ENCODE peak calls at places on chromosomes 6 and 20, in five cellular contexts. E is activated CD8-positive, alpha-beta memory T cell treated with anti-CD3 and anti-CD28 coated beads for 4 hours; S is heart right ventricle; V is CD14-positive monocyte; R is posterior vena cava. N is an unnamed sample.

GRCh38 chr6:149752600-149752999 is 3.1 kb downstream of the PCMT1 start:
- DNase-seq in E (no peak), S (no peak), V (no peak), R (no peak), N (no peak)

GRCh38 chr6:162151050-162151658 is 576.4 kb downstream of the PRKN start:
- DNase-seq in E (no peak), S (no peak), V (no peak), R (no peak), N (no peak)

GRCh38 chr20:62212309-62212708 is 7.8 kb downstream of the HRH3 start:
- DNase-seq in E (no peak), S (no peak), V (no peak), R (no peak), N (peak)

GRCh38 chr6:159966981-159967380 is 1.9 kb upstream of the IGF2R start:
- DNase-seq in E (no peak), S (no peak), V (no peak), R (no peak), N (no peak)

GRCh38 chr20:43844778-43845614 is 69.7 kb upstream of the TOX2 start:
- DNase-seq in E (no peak), S (no peak), V (no peak), R (no peak), N (no peak)

GRCh38 chr6:165987483-165988305 is 180.0 kb downstream of the TBXT start:
- DNase-seq in E (no peak), S (peak), V (no peak), R (peak), N (peak)

GRCh38 chr20:62359491-62360121 is 7.5 kb downstream of the LAMA5 start:
- DNase-seq in E (no peak), S (peak), V (no peak), R (no peak), N (peak)

GRCh38 chr6:31139599-31139998 is 733 bp upstream of the PSORS1C2 start:
- DNase-seq in E (no peak), S (no peak), V (no peak), R (no peak), N (no peak)

GRCh38 chr6:20415304-20416062 is 13.8 kb downstream of the E2F3 start:
- DNase-seq in E (no peak), S (no peak), V (no peak), R (no peak), N (no peak)

GRCh38 chr6:108557494-108558371 is 3.0 kb upstream of the FOXO3 start:
- DNase-seq in E (peak), S (peak), V (peak), R (peak), N (no peak)

GRCh38 chr6:41785689-41786450 is 1.6 kb upstream of the TOMM6 start:
- DNase-seq in E (no peak), S (no peak), V (no peak), R (no peak), N (peak)

GRCh38 chr6:138250513-138251247 is 32.4 kb upstream of the PBOV1 start:
- DNase-seq in E (no peak), S (peak), V (no peak), R (no peak), N (no peak)

GRCh38 chr6:35014786-35015185 is 125.7 kb downstream of the ANKS1A start:
- DNase-seq in E (no peak), S (no peak), V (no peak), R (no peak), N (no peak)

GRCh38 chr6:105835373-105835772 is 250.8 kb upstream of the PRDM1 start:
- DNase-seq in E (peak), S (no peak), V (no peak), R (no peak), N (no peak)

GRCh38 chr6:4812068-4812467 is 35.9 kb downstream of the CDYL start:
- DNase-seq in E (no peak), S (no peak), V (no peak), R (no peak), N (no peak)

GRCh38 chr6:46015119-46015968 is at the start of gene CLIC5:
- DNase-seq in E (no peak), S (peak), V (no peak), R (no peak), N (peak)

GRCh38 chr20:33812673-33813462 is 1.7 kb downstream of the CHMP4B start:
- DNase-seq in E (no peak), S (no peak), V (no peak), R (no peak), N (no peak)

GRCh38 chr6:52360028-52360427 is 1.9 kb upstream of the PAQR8 start:
- DNase-seq in E (no peak), S (no peak), V (no peak), R (no peak), N (no peak)

GRCh38 chr20:34190679-34191090 is 50.5 kb upstream of the ASIP start:
- DNase-seq in E (no peak), S (peak), V (no peak), R (no peak), N (no peak)

GRCh38 chr6:44468835-44469234 is 81.3 kb downstream of the CDC5L start:
- DNase-seq in E (no peak), S (no peak), V (no peak), R (no peak), N (no peak)

GRCh38 chr6:25010917-25011625 is 75.3 kb upstream of the RIPOR2 start:
- DNase-seq in E (no peak), S (no peak), V (no peak), R (no peak), N (no peak)

GRCh38 chr6:168132531-168133184 is 53.6 kb upstream of the FRMD1 start:
- DNase-seq in E (no peak), S (peak), V (no peak), R (peak), N (peak)

GRCh38 chr20:38199506-38200390 is 34.7 kb upstream of the TGM2 start:
- DNase-seq in E (no peak), S (no peak), V (peak), R (peak), N (no peak)

GRCh38 chr20:40637176-40637575 is 51.9 kb downstream of the MAFB start:
- DNase-seq in E (no peak), S (no peak), V (no peak), R (no peak), N (no peak)

GRCh38 chr6:32416031-32416430 is 9.1 kb upstream of the BTNL2 start:
- DNase-seq in E (no peak), S (no peak), V (no peak), R (no peak), N (no peak)

GRCh38 chr6:42402184-42402583 is 49.5 kb downstream of the TRERF1 start:
- DNase-seq in E (peak), S (no peak), V (no peak), R (no peak), N (no peak)

GRCh38 chr6:150907385-150907784 is 41.9 kb downstream of the MTHFD1L start:
- DNase-seq in E (no peak), S (no peak), V (no peak), R (no peak), N (no peak)

GRCh38 chr6:121697921-121698320 is 262.5 kb downstream of the GJA1 start:
- DNase-seq in E (no peak), S (no peak), V (no peak), R (no peak), N (no peak)

GRCh38 chr6:26156105-26156849 is 69.0 kb downstream of the HFE start:
- DNase-seq in E (peak), S (peak), V (peak), R (peak), N (peak)

GRCh38 chr6:140475086-140475485 is 1100.6 kb upstream of the CITED2 start:
- DNase-seq in E (no peak), S (no peak), V (no peak), R (no peak), N (no peak)

GRCh38 chr6:119865466-119866350 is 516.1 kb upstream of the MAN1A1 start:
- DNase-seq in E (no peak), S (no peak), V (no peak), R (no peak), N (no peak)

GRCh38 chr6:105592329-105592728 is 189.4 kb upstream of the PREP start:
- DNase-seq in E (no peak), S (no peak), V (no peak), R (no peak), N (no peak)

GRCh38 chr20:57397693-57398108 is 6.5 kb downstream of the RBM38 start:
- DNase-seq in E (peak), S (no peak), V (peak), R (peak), N (peak)

GRCh38 chr6:133623065-133623464 is 265.8 kb upstream of the TCF21 start:
- DNase-seq in E (no peak), S (no peak), V (no peak), R (no peak), N (no peak)